ENCODE peak calls at places on chromosomes 6 and 20, in nine cellular contexts. T is effector memory CD4-positive, alpha-beta T cell; X is heart right ventricle; W is CD8-positive, alpha-beta T cell; I is tibial nerve; O is heart left ventricle; D is fibroblast of lung; K is CD8-positive, alpha-beta memory T cell; Y is bronchial epithelial cell. Z is an unnamed sample.

GRCh38 chr20:63498950-63499332 is at the start of gene EEF1A2:
- DNase-seq in T (peak), X (no peak), W (peak), I (no peak), O (no peak), D (no peak), K (peak), Y (no peak), Z (no peak)

GRCh38 chr6:55853008-55854001 is 22.1 kb downstream of the BMP5 start:
- DNase-seq in T (no peak), X (no peak), W (no peak), I (no peak), O (no peak), D (no peak), K (no peak), Y (no peak), Z (no peak)

GRCh38 chr20:25361287-25361683 is 29.4 kb downstream of the ABHD12 start:
- DNase-seq in T (no peak), X (no peak), W (no peak), I (no peak), O (no peak), D (peak), K (no peak), Y (peak), Z (no peak)

GRCh38 chr6:7424967-7425807 is 35.6 kb downstream of the RIOK1 start:
- DNase-seq in T (no peak), X (peak), W (no peak), I (no peak), O (peak), D (peak), K (no peak), Y (peak), Z (no peak)

GRCh38 chr20:47125553-47126373 is 230.7 kb downstream of the ZMYND8 start:
- DNase-seq in T (no peak), X (no peak), W (no peak), I (peak), O (no peak), D (peak), K (no peak), Y (peak), Z (no peak)

GRCh38 chr6:169291639-169292339 is 38.1 kb upstream of the THBS2 start:
- DNase-seq in T (no peak), X (no peak), W (no peak), I (no peak), O (no peak), D (peak), K (no peak), Y (no peak), Z (no peak)

GRCh38 chr20:19659468-19659867 is 98.6 kb upstream of the RIN2 start:
- DNase-seq in T (no peak), X (no peak), W (no peak), I (no peak), O (no peak), D (no peak), K (no peak), Y (no peak), Z (no peak)

GRCh38 chr6:116382587-116382986 is 11.8 kb downstream of the DSE start:
- DNase-seq in T (no peak), X (no peak), W (no peak), I (no peak), O (no peak), D (peak), K (no peak), Y (peak), Z (no peak)

GRCh38 chr20:13220194-13220856 is 749 bp upstream of the ISM1 start:
- DNase-seq in T (no peak), X (peak), W (peak), I (peak), O (no peak), D (peak), K (no peak), Y (peak), Z (peak)

GRCh38 chr6:52881662-52881995 is 27.9 kb downstream of the GSTA3 start:
- DNase-seq in T (no peak), X (no peak), W (no peak), I (no peak), O (no peak), D (no peak), K (no peak), Y (no peak), Z (no peak)
- H3K4me3 ChIP-seq in T (peak), X (peak), W (peak), I (peak), O (peak), D (no peak), K (peak), Y (peak), Z (peak)

GRCh38 chr6:40587240-40588069 is at the start of gene LRFN2:
- DNase-seq in T (no peak), X (peak), W (peak), I (peak), O (peak), D (peak), K (peak), Y (peak), Z (peak)

GRCh38 chr6:40585218-40585617 is 1.9 kb downstream of the LRFN2 start:
- DNase-seq in T (no peak), X (no peak), W (no peak), I (no peak), O (no peak), D (no peak), K (no peak), Y (no peak), Z (no peak)

GRCh38 chr6:40585661-40586269 is 1.4 kb downstream of the LRFN2 start:
- DNase-seq in T (no peak), X (no peak), W (no peak), I (no peak), O (no peak), D (no peak), K (no peak), Y (no peak), Z (no peak)

GRCh38 chr6:40586800-40587201 is 363 bp downstream of the LRFN2 start:
- DNase-seq in T (no peak), X (no peak), W (no peak), I (no peak), O (no peak), D (peak), K (no peak), Y (no peak), Z (no peak)

GRCh38 chr6:40586369-40586768 is 795 bp downstream of the LRFN2 start:
- DNase-seq in T (no peak), X (no peak), W (no peak), I (no peak), O (no peak), D (no peak), K (no peak), Y (no peak), Z (no peak)
- H3K4me3 ChIP-seq in T (peak), X (no peak), W (peak), I (peak), O (peak), D (no peak), K (peak), Y (no peak), Z (no peak)

DNA sequence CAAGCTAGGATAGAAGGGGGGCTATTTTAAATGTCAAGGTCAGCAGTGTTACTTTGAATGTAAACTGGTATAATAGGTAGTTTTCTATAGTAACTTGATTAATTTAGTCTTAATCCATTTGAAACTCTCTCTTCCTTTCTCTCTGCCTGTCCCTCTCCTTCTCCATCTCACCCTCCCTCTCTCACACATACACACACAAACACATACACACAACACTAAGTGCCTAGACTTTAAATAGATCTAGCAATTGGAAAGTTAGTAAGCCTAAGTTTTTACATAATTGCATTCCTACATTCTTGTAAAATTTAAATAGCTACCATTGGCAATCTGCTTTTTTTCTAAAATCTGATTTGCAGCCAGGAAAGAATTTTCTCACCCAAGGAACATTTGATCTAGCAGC is 15.8 kb downstream of the GFRA4 start:
- DNase-seq in T (no peak), X (no peak), W (no peak), I (no peak), O (no peak), D (no peak), K (no peak), Y (no peak), Z (no peak)
- H3K4me3 ChIP-seq in T (no peak), X (no peak), W (no peak), I (no peak), O (no peak), D (no peak), K (no peak), Y (no peak), Z (no peak)

DNA sequence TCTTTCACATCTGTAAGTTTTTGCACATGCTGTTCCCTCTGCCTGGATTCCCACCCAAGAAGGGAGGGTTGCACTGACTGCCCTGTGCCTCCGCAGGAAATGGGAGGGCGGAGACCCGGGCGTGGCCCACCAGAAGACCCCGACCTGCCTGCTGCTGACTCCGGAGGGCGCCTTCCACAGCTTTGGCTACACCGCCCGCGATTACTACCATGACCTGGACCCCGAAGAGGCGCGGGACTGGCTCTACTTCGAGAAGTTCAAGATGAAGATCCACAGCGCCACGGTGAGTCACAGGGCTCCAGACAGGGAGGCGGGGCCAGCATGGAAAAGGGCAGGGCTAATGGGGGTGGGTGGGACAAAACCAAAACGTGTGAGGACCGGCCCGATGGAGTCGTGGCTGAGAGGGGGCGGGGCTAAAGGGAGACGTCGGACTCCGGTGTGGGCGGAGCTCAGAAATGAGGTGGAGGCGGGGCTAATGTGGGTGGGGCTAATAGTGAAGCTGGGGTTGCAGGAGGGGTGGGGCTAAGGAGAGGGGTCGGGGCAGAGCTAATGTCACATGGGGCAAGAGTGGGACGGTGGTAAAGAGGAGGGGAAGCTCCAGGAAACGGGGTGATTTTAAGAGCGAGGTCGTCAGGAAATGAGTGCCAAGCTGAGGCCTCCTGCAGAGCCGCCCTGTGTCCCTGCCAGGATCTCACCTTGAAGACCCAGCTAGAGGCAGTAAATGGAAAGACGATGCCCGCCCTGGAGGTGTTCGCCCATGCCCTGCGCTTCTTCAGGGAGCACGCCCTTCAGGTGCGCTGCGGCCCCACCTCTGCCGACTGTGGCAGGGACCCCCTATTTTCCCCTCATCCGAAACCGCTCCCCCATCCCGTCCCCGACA is 12.6 kb downstream of the HSPA12B start:
- DNase-seq in T (peak), X (peak), W (peak), I (peak), O (peak), D (peak), K (peak), Y (peak), Z (peak)
- H3K4me3 ChIP-seq in T (no peak), X (no peak), W (no peak), I (no peak), O (no peak), D (no peak), K (peak), Y (peak), Z (peak)

GRCh38 chr6:163712569-163712966 is 298.1 kb downstream of the QKI start:
- DNase-seq in T (no peak), X (no peak), W (no peak), I (no peak), O (no peak), D (no peak), K (no peak), Y (no peak), Z (no peak)
- H3K4me3 ChIP-seq in T (no peak), X (no peak), W (no peak), I (no peak), O (no peak), D (no peak), K (no peak), Y (no peak), Z (no peak)

GRCh38 chr6:37793067-37793466 is 26.5 kb upstream of the ZFAND3 start:
- DNase-seq in T (no peak), X (no peak), W (no peak), I (no peak), O (no peak), D (no peak), K (no peak), Y (no peak), Z (no peak)
- H3K4me3 ChIP-seq in T (no peak), X (no peak), W (no peak), I (no peak), O (no peak), D (no peak), K (no peak), Y (no peak), Z (no peak)

GRCh38 chr20:44167736-44168135 is 19.3 kb downstream of the JPH2 start:
- DNase-seq in T (no peak), X (peak), W (no peak), I (no peak), O (no peak), D (no peak), K (no peak), Y (no peak), Z (no peak)

GRCh38 chr20:44166477-44166876 is 20.5 kb downstream of the JPH2 start:
- DNase-seq in T (no peak), X (peak), W (no peak), I (no peak), O (peak), D (peak), K (no peak), Y (no peak), Z (no peak)

GRCh38 chr20:44170796-44171410 is 16.1 kb downstream of the JPH2 start:
- DNase-seq in T (no peak), X (no peak), W (no peak), I (no peak), O (no peak), D (no peak), K (no peak), Y (no peak), Z (no peak)

GRCh38 chr20:44160133-44160532 is 26.9 kb downstream of the JPH2 start:
- DNase-seq in T (no peak), X (no peak), W (no peak), I (no peak), O (no peak), D (no peak), K (no peak), Y (no peak), Z (no peak)

DNA sequence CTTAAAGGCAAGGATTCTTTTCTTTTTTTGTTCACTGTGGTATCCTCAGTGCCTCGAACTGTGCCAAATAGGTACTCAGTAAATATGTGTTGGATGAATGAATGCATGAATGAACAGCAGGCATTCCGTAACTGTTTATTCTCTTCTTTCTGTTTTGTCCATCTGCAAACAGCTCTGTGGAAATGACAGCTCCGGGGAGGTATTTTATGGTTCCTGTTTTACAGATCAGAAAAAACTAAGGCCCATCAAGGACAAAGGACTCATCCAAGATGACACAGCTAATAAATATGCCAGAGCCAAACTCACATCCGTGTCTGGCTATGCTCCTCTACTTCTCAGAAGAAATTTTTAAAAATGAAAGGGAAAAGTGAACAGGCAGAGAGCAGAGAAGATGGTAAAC is 21.0 kb downstream of the JPH2 start:
- DNase-seq in T (no peak), X (no peak), W (no peak), I (no peak), O (no peak), D (peak), K (no peak), Y (no peak), Z (no peak)
- H3K4me3 ChIP-seq in T (no peak), X (no peak), W (no peak), I (no peak), O (peak), D (no peak), K (no peak), Y (no peak), Z (no peak)

DNA sequence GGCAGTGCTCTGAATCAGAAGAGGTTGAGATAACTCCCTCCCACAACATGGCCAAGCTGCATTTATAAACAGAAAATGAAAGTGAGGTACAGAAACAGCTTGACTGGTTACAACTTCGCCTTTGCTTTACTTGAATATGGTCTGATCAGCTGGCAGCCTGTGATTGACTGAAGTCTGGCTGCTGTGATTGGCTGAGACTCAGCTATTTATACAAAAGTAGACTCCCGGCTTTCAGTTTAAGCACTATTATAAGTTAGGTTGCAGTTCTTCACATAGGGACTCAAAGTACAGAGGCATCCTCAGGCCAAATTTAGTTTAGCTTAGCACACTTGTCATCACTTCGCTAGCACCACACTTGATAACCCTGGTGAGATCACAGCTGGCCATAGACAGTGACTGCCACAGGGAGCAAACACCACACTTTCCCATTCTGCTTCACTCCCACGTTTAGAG is 362.6 kb downstream of the EPM2A start:
- DNase-seq in T (no peak), X (peak), W (no peak), I (no peak), O (peak), D (peak), K (no peak), Y (peak), Z (no peak)
- H3K4me3 ChIP-seq in T (peak), X (no peak), W (no peak), I (no peak), O (peak), D (peak), K (no peak), Y (no peak), Z (no peak)

GRCh38 chr20:602357-602970 is 7.6 kb downstream of the TCF15 start:
- DNase-seq in T (no peak), X (peak), W (no peak), I (no peak), O (peak), D (no peak), K (no peak), Y (no peak), Z (no peak)
- H3K4me3 ChIP-seq in T (no peak), X (no peak), W (no peak), I (no peak), O (no peak), D (no peak), K (no peak), Y (no peak), Z (no peak)

Z was measured in left lung.